ENCODE peak calls at places on chromosomes 11 and 22, in five cellular contexts. W is HCT116; Q is amniotic stem cell; C is heart left ventricle; V is activated naive CD4-positive, alpha-beta T cell treated with Interleukin-2 at 50 U/mL for 16 hours. B is an unnamed sample.

GRCh38 chr11:122197055-122197987 is 81.3 kb upstream of the BLID start:
- DNase-seq in C (no peak), W (peak), Q (peak), V (no peak), B (no peak)

GRCh38 chr22:25629613-25630012 is 65.1 kb downstream of the GRK3 start:
- DNase-seq in C (no peak), Q (no peak), W (no peak), V (no peak), B (no peak)

GRCh38 chr11:66883021-66883968 is 26.4 kb downstream of the LRFN4 start:
- DNase-seq in C (no peak), V (peak), Q (peak), W (peak), B (no peak)

GRCh38 chr11:8768625-8769333 is 86.2 kb downstream of the RPL27A start:
- DNase-seq in Q (peak), W (peak), C (peak), V (no peak), B (no peak)

GRCh38 chr22:29122041-29122440 is 49.2 kb downstream of the KREMEN1 start:
- DNase-seq in V (no peak), W (no peak), C (no peak), Q (no peak), B (no peak)

GRCh38 chr11:68120212-68121066 is 749 bp downstream of the CHKA start:
- DNase-seq in C (peak), V (peak), Q (no peak), W (no peak), B (no peak)

GRCh38 chr11:6298605-6299004 is 21.7 kb downstream of the CAVIN3 start:
- DNase-seq in C (peak), Q (no peak), W (peak), V (no peak), B (no peak)

GRCh38 chr11:100546714-100547113 is 140.4 kb upstream of the ARHGAP42 start:
- DNase-seq in C (no peak), Q (no peak), W (peak), V (no peak), B (no peak)

GRCh38 chr11:11513438-11513837 is 108.4 kb downstream of the GALNT18 start:
- DNase-seq in V (no peak), W (no peak), C (no peak), Q (no peak), B (no peak)

GRCh38 chr11:47565340-47566165 is at the start of gene PTPMT1:
- DNase-seq in V (peak), C (peak), Q (peak), W (peak), B (no peak)

GRCh38 chr11:31509017-31509411 is 408 bp downstream of the IMMP1L start:
- DNase-seq in Q (no peak), W (no peak), V (no peak), C (no peak), B (no peak)

GRCh38 chr22:29478326-29479276 is 1.4 kb upstream of the NEFH start:
- DNase-seq in Q (no peak), V (peak), W (no peak), C (no peak), B (no peak)

GRCh38 chr22:29693151-29693550 is 26.7 kb upstream of the CABP7 start:
- DNase-seq in W (no peak), V (no peak), C (no peak), Q (no peak), B (no peak)

GRCh38 chr11:60971520-60971919 is at the start of gene CD6:
- DNase-seq in Q (no peak), W (no peak), V (peak), C (no peak), B (no peak)

GRCh38 chr22:47164514-47165337 is 402.3 kb downstream of the TBC1D22A start:
- DNase-seq in W (no peak), C (no peak), V (no peak), Q (no peak), B (no peak)